ENCODE peak calls at places on chromosomes 13 and 19, in six cellular contexts. G is T-helper 1 cell; H is Right ventricle myocardium superior; N is ovary; J is stimulated activated CD4-positive, alpha-beta T cell treated with anti-CD3 and anti-CD28 coated beads, TNF-alpha, amount 100 ng/mL, for 1 hour; F is activated CD8-positive, alpha-beta memory T cell treated with anti-CD3 and anti-CD28 coated beads for 1 hour. E is an unnamed sample.

GRCh38 chr19:46984077-46985010 is 35.3 kb upstream of the NPAS1 start:
- DNase-seq in G (no peak), H (no peak), N (no peak), J (no peak), F (no peak), E (no peak)

GRCh38 chr19:49362048-49362925 is at the start of gene TEAD2:
- DNase-seq in G (no peak), H (peak; percentile 86), N (peak; percentile 85), J (no peak), F (no peak), E (peak; percentile 84)

GRCh38 chr13:79030513-79030912 is 371.6 kb upstream of the OBI1 start:
- DNase-seq in G (no peak), H (no peak), N (no peak), J (no peak), F (no peak), E (no peak)

GRCh38 chr19:44623080-44623479 is 9.7 kb downstream of the IGSF23 start:
- DNase-seq in G (no peak), H (no peak), N (no peak), J (no peak), F (no peak), E (no peak)

GRCh38 chr13:83498486-83499190 is 383.6 kb downstream of the SLITRK1 start:
- DNase-seq in G (no peak), H (no peak), N (no peak), J (no peak), F (no peak), E (no peak)

GRCh38 chr19:8093740-8094139 is 41.2 kb downstream of the CCL25 start:
- DNase-seq in G (no peak), H (no peak), N (no peak), J (no peak), F (no peak), E (no peak)

GRCh38 chr13:44312898-44313551 is 60.6 kb upstream of the SERP2 start:
- DNase-seq in G (no peak), H (no peak), N (no peak), J (no peak), F (no peak), E (no peak)

GRCh38 chr13:64417609-64418008 is 2812.5 kb downstream of the PCDH9 start:
- DNase-seq in G (no peak), H (no peak), N (no peak), J (no peak), F (no peak), E (no peak)

GRCh38 chr13:48891586-48891985 is 84.1 kb upstream of the FNDC3A start:
- DNase-seq in G (no peak), H (no peak), N (no peak), J (no peak), F (no peak), E (no peak)

GRCh38 chr13:48478401-48478800 is 54.5 kb downstream of the RCBTB2 start:
- DNase-seq in G (no peak), H (no peak), N (no peak), J (no peak), F (no peak), E (no peak)

GRCh38 chr13:32475403-32475802 is 47.5 kb upstream of the N4BP2L1 start:
- DNase-seq in G (no peak), H (no peak), N (no peak), J (no peak), F (no peak), E (no peak)

GRCh38 chr13:78326608-78327007 is 276.7 kb downstream of the POU4F1 start:
- DNase-seq in G (no peak), H (no peak), N (no peak), J (no peak), F (no peak), E (no peak)

GRCh38 chr19:38711726-38712153 is 32.5 kb downstream of the CAPN12 start:
- DNase-seq in G (no peak), H (peak; percentile 68), N (peak; percentile 62), J (no peak), F (no peak), E (peak; percentile 59)

GRCh38 chr19:50059045-50059444 is 33.2 kb downstream of the ZNF473 start:
- DNase-seq in G (no peak), H (no peak), N (no peak), J (no peak), F (no peak), E (no peak)

GRCh38 chr13:111216166-111216960 is 101.3 kb downstream of the ARHGEF7 start:
- DNase-seq in G (no peak), H (peak; percentile 56), N (peak; percentile 65), J (peak; percentile 17), F (peak; percentile 18), E (no peak)

GRCh38 chr13:107244241-107244640 is 676.3 kb upstream of the ARGLU1 start:
- DNase-seq in G (no peak), H (no peak), N (no peak), J (no peak), F (no peak), E (no peak)

GRCh38 chr19:34494601-34495000 is 13.0 kb downstream of the WTIP start:
- DNase-seq in G (no peak), H (no peak), N (no peak), J (no peak), F (no peak), E (no peak)

GRCh38 chr13:100213576-100213975 is 124.7 kb downstream of the PCCA start:
- DNase-seq in G (no peak), H (no peak), N (no peak), J (no peak), F (no peak), E (no peak)

GRCh38 chr19:4557971-4558941 is 1.2 kb downstream of the SEMA6B start:
- DNase-seq in G (no peak), H (no peak), N (no peak), J (peak; percentile 27), F (no peak), E (no peak)

E was measured in left cardiac atrium.